ENCODE peak calls at places on chromosome 3, in ten cellular contexts. U is skeletal muscle cell, N is heart left ventricle, F is psoas muscle, R is mammary epithelial cell, V is lower lobe of right lung, M is H7, D is right cardiac atrium, W is breast epithelium, Y is kidney epithelial cell. K is an unnamed sample.

GRCh38 chr3:102926618-102927017 is 491.8 kb downstream of the ZPLD1 start:
- DNase-seq in V (no peak), F (no peak), W (no peak), D (no peak), R (no peak), Y (no peak), N (no peak), M (no peak), U (no peak), K (no peak)

GRCh38 chr3:114496466-114496865 is 202.6 kb downstream of the TIGIT start:
- DNase-seq in Y (no peak), U (no peak), F (no peak), W (no peak), M (no peak), N (no peak), V (no peak), R (no peak), D (no peak), K (no peak)

GRCh38 chr3:121202573-121202972 is 294.6 kb downstream of the STXBP5L start:
- DNase-seq in V (no peak), N (no peak), D (no peak), F (no peak), R (no peak), M (no peak), W (no peak), Y (no peak), U (no peak), K (no peak)

GRCh38 chr3:114365268-114365667 is 71.4 kb downstream of the TIGIT start:
- DNase-seq in U (peak; percentile 30), F (no peak), D (no peak), V (no peak), R (no peak), Y (peak; percentile 10), M (no peak), N (no peak), W (no peak), K (no peak)

GRCh38 chr3:171977426-171977825 is 62.0 kb upstream of the FNDC3B start:
- DNase-seq in V (no peak), D (no peak), R (no peak), W (no peak), N (no peak), U (no peak), F (no peak), M (no peak), Y (no peak), K (no peak)

GRCh38 chr3:183298708-183299153 is 45.7 kb downstream of the B3GNT5 start:
- DNase-seq in W (no peak), N (peak; percentile 47), V (peak; percentile 79), F (peak; percentile 84), R (no peak), M (peak; percentile 47), U (peak; percentile 98), D (peak; percentile 80), Y (peak; percentile 84), K (no peak)

GRCh38 chr3:126081618-126082333 is 2.1 kb downstream of the SLC41A3 start:
- DNase-seq in R (peak; percentile 79), N (no peak), F (peak; percentile 86), Y (no peak), D (peak; percentile 55), M (peak; percentile 67), W (peak; percentile 70), U (no peak), V (no peak), K (peak; percentile 41)

GRCh38 chr3:4736284-4736861 is 242.9 kb upstream of the BHLHE40 start:
- DNase-seq in R (peak; percentile 93), F (no peak), V (peak; percentile 82), D (peak; percentile 67), M (no peak), W (no peak), U (no peak), N (peak; percentile 54), Y (no peak), K (peak; percentile 95)

GRCh38 chr3:47006145-47006651 is 26.7 kb downstream of the NBEAL2 start:
- DNase-seq in Y (no peak), F (no peak), R (no peak), D (peak; percentile 28), V (no peak), W (peak; percentile 28), N (no peak), M (no peak), U (no peak), K (no peak)

GRCh38 chr3:46544771-46545503 is 21.2 kb downstream of the LRRC2 start:
- DNase-seq in W (no peak), F (no peak), Y (no peak), V (no peak), N (no peak), M (peak; percentile 36), D (no peak), R (peak; percentile 33), U (no peak), K (no peak)

GRCh38 chr3:23620044-23620443 is 185.7 kb upstream of the UBE2E1 start:
- DNase-seq in D (peak; percentile 79), Y (no peak), M (peak; percentile 22), U (no peak), F (no peak), N (no peak), W (no peak), R (peak; percentile 5), V (no peak), K (no peak)

GRCh38 chr3:184235381-184236032 is 6.1 kb downstream of the VWA5B2 start:
- DNase-seq in F (no peak), D (no peak), U (no peak), W (no peak), V (no peak), R (no peak), Y (no peak), M (no peak), N (no peak), K (no peak)

GRCh38 chr3:139541156-139541897 is 1.8 kb upstream of the RBP1 start:
- DNase-seq in U (no peak), M (no peak), V (no peak), N (no peak), D (no peak), Y (no peak), W (no peak), F (no peak), R (no peak), K (no peak)

GRCh38 chr3:119329551-119329950 is 35.4 kb downstream of the ARHGAP31 start:
- DNase-seq in D (no peak), M (no peak), Y (no peak), N (no peak), W (no peak), U (no peak), V (no peak), R (no peak), F (no peak), K (no peak)

GRCh38 chr3:196546537-196546936 is 21.8 kb downstream of the WDR53 start:
- DNase-seq in U (no peak), W (no peak), D (no peak), M (no peak), F (no peak), V (no peak), Y (no peak), N (no peak), R (no peak), K (no peak)

GRCh38 chr3:112351036-112351435 is 18.1 kb downstream of the CD200 start:
- DNase-seq in W (no peak), F (no peak), N (no peak), Y (no peak), D (no peak), U (no peak), M (no peak), R (no peak), V (no peak), K (no peak)

DNA sequence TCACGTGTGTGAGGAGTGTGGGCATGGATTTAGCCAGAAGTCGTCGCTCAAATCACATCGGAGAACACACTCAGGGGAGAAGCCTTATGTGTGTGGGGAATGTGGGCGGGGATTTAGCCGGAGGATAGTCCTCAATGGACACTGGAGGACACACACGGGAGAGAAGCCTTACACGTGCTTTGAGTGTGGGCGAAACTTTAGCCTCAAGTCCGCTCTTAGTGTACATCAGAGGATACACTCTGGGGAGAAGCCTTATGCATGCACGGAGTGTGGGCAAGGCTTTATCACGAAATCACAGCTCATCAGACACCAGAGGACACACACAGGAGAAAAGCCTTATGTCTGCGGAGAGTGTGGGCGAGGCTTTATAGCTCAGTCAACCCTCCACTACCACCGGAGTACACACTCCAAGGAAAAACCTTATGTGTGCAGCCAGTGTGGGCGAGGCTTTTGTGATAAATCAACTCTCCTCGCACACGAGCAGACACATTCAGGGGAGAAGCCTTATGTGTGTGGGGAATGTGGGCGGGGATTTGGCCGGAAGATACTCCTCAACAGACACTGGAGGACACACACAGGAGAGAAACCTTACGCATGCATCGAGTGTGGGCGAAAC is 28.1 kb downstream of the ZNF589 start:
- DNase-seq in M (no peak), V (no peak), Y (no peak), F (no peak), W (no peak), U (peak; percentile 49), R (peak; percentile 81), N (no peak), D (no peak), K (no peak)
- H3K4me3 ChIP-seq in M (no peak overlapping the region), V (no peak overlapping the region), Y (no peak overlapping the region), F (no peak overlapping the region), W (peak overlapping the region; percentile 51), U (no peak overlapping the region), R (peak overlapping the region; percentile 2), N (no peak overlapping the region), D (no peak overlapping the region), K (no peak overlapping the region)

GRCh38 chr3:86794336-86795065 is 196.4 kb downstream of the VGLL3 start:
- DNase-seq in W (no peak), N (no peak), V (no peak), F (no peak), D (no peak), M (no peak), U (no peak), Y (no peak), R (no peak), K (no peak)
- H3K4me3 ChIP-seq in W (peak overlapping the region; percentile 13), N (peak overlapping the region; percentile 21), V (no peak overlapping the region), F (peak overlapping the region; percentile 1), D (peak overlapping the region; percentile 46), M (no peak overlapping the region), U (no peak overlapping the region), Y (no peak overlapping the region), R (no peak overlapping the region), K (no peak overlapping the region)

GRCh38 chr3:62950227-62950626 is 75.0 kb upstream of the CADPS start:
- DNase-seq in D (no peak), U (no peak), F (no peak), R (no peak), V (no peak), Y (no peak), M (no peak), W (no peak), N (no peak), K (no peak)
- H3K4me3 ChIP-seq in D (no peak overlapping the region), U (no peak overlapping the region), F (no peak overlapping the region), R (no peak overlapping the region), V (no peak overlapping the region), Y (no peak overlapping the region), M (peak overlapping the region; percentile 26), W (no peak overlapping the region), N (no peak overlapping the region), K (no peak overlapping the region)

DNA sequence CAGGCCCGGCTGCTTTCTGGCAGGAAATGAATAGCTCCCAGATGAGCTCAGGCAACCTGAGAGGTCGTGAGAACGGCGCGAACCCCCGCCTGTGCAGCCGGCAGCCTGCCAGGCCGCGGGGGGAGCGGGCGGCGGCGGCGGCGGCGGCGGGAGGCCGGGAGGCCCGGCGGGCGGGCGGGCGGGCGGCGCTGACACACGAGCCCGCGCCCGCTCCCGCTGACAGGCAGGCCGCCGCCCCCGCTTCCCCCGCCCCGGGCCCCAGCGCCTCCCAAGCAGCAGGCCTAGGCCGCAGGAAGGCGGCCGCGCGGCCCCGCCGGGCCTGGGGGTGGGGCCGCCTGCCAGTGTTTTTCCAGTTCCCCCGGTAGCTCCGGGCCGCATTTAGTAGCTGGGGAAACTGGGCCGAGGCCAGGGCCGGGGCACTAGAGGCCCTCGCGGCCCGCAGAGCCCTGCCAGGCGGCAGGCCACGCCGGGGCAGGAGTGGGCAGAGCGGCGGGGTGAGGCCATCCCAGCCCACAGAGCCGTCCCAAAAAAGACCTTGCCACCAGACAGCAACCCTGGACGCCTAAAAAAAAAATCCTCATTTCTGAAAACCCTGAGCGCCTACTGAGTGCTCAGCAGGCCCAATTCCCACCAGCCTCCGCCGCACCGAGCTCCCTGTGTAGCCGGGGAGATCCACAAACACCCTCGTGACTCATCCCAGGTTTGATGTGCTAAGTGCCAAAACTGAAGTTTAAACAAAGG is 5.6 kb downstream of the HES1 start:
- DNase-seq in V (peak; percentile 95), M (peak; percentile 97), U (peak; percentile 89), Y (no peak), D (peak; percentile 97), W (peak; percentile 92), F (peak; percentile 94), N (peak; percentile 94), R (peak; percentile 96), K (peak; percentile 98)
- H3K4me3 ChIP-seq in V (peak overlapping the region; percentile 45), M (peak overlapping the region; percentile 38), U (peak overlapping the region; percentile 39), Y (peak overlapping the region; percentile 7), D (peak overlapping the region; percentile 70), W (peak overlapping the region; percentile 68), F (peak overlapping the region; percentile 92), N (peak overlapping the region; percentile 54), R (no peak overlapping the region), K (no peak overlapping the region)

K was measured in thyroid gland.